ENCODE peak calls at places on chromosome 22, in six cellular contexts. C, V, Y, X, A and O are unnamed samples.

GRCh38 chr22:37017356-37017755 is 1.9 kb downstream of the TST start:
- DNase-seq in V (no peak), C (no peak), A (no peak), X (no peak), Y (no peak), O (no peak)

GRCh38 chr22:26064048-26064447 is 105.2 kb upstream of the SEZ6L start:
- DNase-seq in V (no peak), X (no peak), A (no peak), C (no peak), Y (no peak), O (no peak)

GRCh38 chr22:50318356-50318697 is 8.5 kb downstream of the DENND6B start:
- DNase-seq in Y (no peak), V (no peak), C (no peak), A (no peak), X (no peak), O (no peak)

GRCh38 chr22:23066200-23067022 is 3.9 kb upstream of the GNAZ start:
- DNase-seq in X (no peak), C (no peak), A (no peak), V (no peak), Y (no peak), O (no peak)

GRCh38 chr22:36166518-36167220 is 6.1 kb upstream of the APOL3 start:
- DNase-seq in V (no peak), C (no peak), Y (no peak), A (no peak), X (no peak), O (no peak)

GRCh38 chr22:50544746-50545253 is 899 bp upstream of the KLHDC7B start:
- DNase-seq in V (no peak), C (no peak), X (no peak), A (peak), Y (peak), O (no peak)

GRCh38 chr22:23529166-23530103 is 50.7 kb downstream of the IGLL1 start:
- DNase-seq in A (no peak), V (no peak), X (no peak), C (no peak), Y (no peak), O (no peak)

GRCh38 chr22:37011472-37011871 is 7.8 kb downstream of the TST start:
- DNase-seq in C (no peak), V (no peak), X (no peak), Y (no peak), A (no peak), O (no peak)

GRCh38 chr22:38824587-38824986 is 19.2 kb downstream of the NPTXR start:
- DNase-seq in V (peak), Y (peak), C (peak), X (peak), A (peak), O (no peak)

GRCh38 chr22:36252754-36253522 is at the start of gene APOL1:
- DNase-seq in Y (no peak), C (no peak), A (peak), V (no peak), X (no peak), O (peak)

GRCh38 chr22:32341122-32341740 is 16.4 kb upstream of the RFPL3 start:
- DNase-seq in V (no peak), Y (no peak), X (no peak), A (no peak), C (no peak), O (no peak)

GRCh38 chr22:48391820-48392219 is 1435.9 kb downstream of the BRD1 start:
- DNase-seq in A (no peak), Y (no peak), X (no peak), V (no peak), C (no peak), O (no peak)

GRCh38 chr22:49764151-49764581 is 63.5 kb downstream of the BRD1 start:
- DNase-seq in Y (no peak), A (no peak), C (no peak), X (no peak), V (no peak), O (no peak)

GRCh38 chr22:20010307-20011122 is 6.1 kb downstream of the ARVCF start:
- DNase-seq in X (no peak), C (no peak), A (no peak), V (no peak), Y (no peak), O (no peak)

GRCh38 chr22:41932353-41932752 is 5.7 kb upstream of the TNFRSF13C start:
- DNase-seq in X (no peak), A (no peak), C (no peak), Y (no peak), V (no peak), O (no peak)

GRCh38 chr22:23401111-23401909 is 178.8 kb downstream of the IGLL1 start:
- DNase-seq in Y (peak), V (no peak), X (peak), A (no peak), C (no peak), O (no peak)

GRCh38 chr22:19912236-19912999 is 29.2 kb upstream of the COMT start:
- DNase-seq in Y (no peak), V (no peak), C (no peak), X (no peak), A (no peak), O (no peak)

GRCh38 chr22:35437038-35437437 is 37.1 kb downstream of the MCM5 start:
- DNase-seq in X (no peak), C (peak), A (no peak), V (no peak), Y (no peak), O (no peak)

GRCh38 chr22:42879371-42880021 is 22.4 kb upstream of the ARFGAP3 start:
- DNase-seq in C (no peak), Y (no peak), V (no peak), A (no peak), X (no peak), O (no peak)

GRCh38 chr22:49164773-49165320 is 662.8 kb downstream of the BRD1 start:
- DNase-seq in Y (no peak), X (no peak), C (no peak), V (no peak), A (no peak), O (no peak)

GRCh38 chr22:35470903-35471321 is 69.7 kb upstream of the RASD2 start:
- DNase-seq in C (no peak), A (no peak), V (no peak), X (no peak), Y (no peak), O (no peak)

GRCh38 chr22:19610518-19611253 is 86.5 kb upstream of the CLDN5 start:
- DNase-seq in C (no peak), V (no peak), X (no peak), Y (no peak), A (peak), O (no peak)

GRCh38 chr22:46159777-46160176 is 9.5 kb downstream of the PPARA start:
- DNase-seq in C (no peak), Y (no peak), A (no peak), V (no peak), X (no peak), O (no peak)

GRCh38 chr22:41555325-41555724 is 5.5 kb upstream of the CSDC2 start:
- DNase-seq in X (no peak), C (no peak), Y (no peak), V (no peak), A (no peak), O (no peak)

GRCh38 chr22:25143161-25144076 is 56.2 kb upstream of the CRYBB3 start:
- DNase-seq in C (no peak), A (no peak), Y (no peak), X (no peak), V (no peak), O (no peak)

GRCh38 chr22:29625090-29625825 is 21.8 kb downstream of the NF2 start:
- DNase-seq in X (no peak), A (peak), C (peak), Y (peak), V (no peak), O (no peak)

GRCh38 chr22:40694409-40694808 is 15.1 kb downstream of the MCHR1 start:
- DNase-seq in X (no peak), A (no peak), V (no peak), Y (no peak), C (no peak), O (no peak)

GRCh38 chr22:29346659-29347058 is 31.2 kb upstream of the RASL10A start:
- DNase-seq in A (no peak), X (no peak), C (no peak), Y (no peak), V (no peak), O (no peak)

GRCh38 chr22:21677606-21678443 is 12.0 kb downstream of the PPIL2 start:
- DNase-seq in Y (no peak), C (no peak), V (no peak), A (no peak), X (no peak), O (no peak)

GRCh38 chr22:49300241-49300640 is 527.4 kb downstream of the BRD1 start:
- DNase-seq in Y (no peak), V (no peak), X (no peak), A (no peak), C (no peak), O (no peak)

GRCh38 chr22:32380991-32381390 is 23.3 kb downstream of the RFPL3 start:
- DNase-seq in V (no peak), X (no peak), C (no peak), Y (peak), A (no peak), O (no peak)

GRCh38 chr22:50298937-50299656 is 8.3 kb downstream of the PLXNB2 start:
- DNase-seq in V (no peak), Y (no peak), A (no peak), C (peak), X (no peak), O (no peak)

GRCh38 chr22:45608763-45609180 is 62.9 kb upstream of the ATXN10 start:
- DNase-seq in X (no peak), Y (peak), V (no peak), C (no peak), A (no peak), O (no peak)

GRCh38 chr22:38353142-38353629 is 36.0 kb upstream of the CSNK1E start:
- DNase-seq in A (peak), V (peak), Y (peak), C (peak), X (no peak), O (peak)

GRCh38 chr22:21444701-21445436 is 22.3 kb upstream of the TMEM191C start:
- DNase-seq in C (no peak), X (no peak), A (no peak), V (no peak), Y (no peak), O (no peak)

GRCh38 chr22:41739576-41739975 is 40.3 kb downstream of the MEI1 start:
- DNase-seq in Y (no peak), V (no peak), X (no peak), C (no peak), A (no peak), O (no peak)